ENCODE peak calls at places on chromosomes 13 and 19, in nine cellular contexts. D, E, O, X, V, W, J, N and B are unnamed samples.

GRCh38 chr13:99119686-99120085 is 81.0 kb upstream of the UBAC2 start:
- DNase-seq in D (no peak), V (no peak), O (no peak), X (peak), W (no peak), N (no peak), E (no peak), J (no peak), B (no peak)

GRCh38 chr19:44644391-44645016 is 794 bp downstream of the PVR start:
- DNase-seq in J (no peak), D (no peak), W (peak), N (peak), X (peak), O (no peak), V (peak), E (no peak), B (no peak)

GRCh38 chr13:48146122-48146521 is 51.2 kb upstream of the MED4 start:
- DNase-seq in X (no peak), E (no peak), J (no peak), N (no peak), O (no peak), V (no peak), W (no peak), D (no peak), B (no peak)

GRCh38 chr19:4713384-4713951 is 10.2 kb downstream of the DPP9 start:
- DNase-seq in X (no peak), D (no peak), O (peak), J (peak), W (no peak), V (peak), N (peak), E (no peak), B (peak)

GRCh38 chr19:2567580-2567979 is 91.7 kb downstream of the GADD45B start:
- DNase-seq in W (no peak), N (peak), O (peak), V (no peak), D (no peak), J (no peak), X (no peak), E (no peak), B (no peak)

GRCh38 chr19:39057615-39058014 is 25.3 kb upstream of the FBXO27 start:
- DNase-seq in D (no peak), V (no peak), O (no peak), X (no peak), E (no peak), W (no peak), J (no peak), N (no peak), B (no peak)

GRCh38 chr13:40401911-40402776 is 264.3 kb downstream of the FOXO1 start:
- DNase-seq in W (peak), V (peak), X (peak), E (no peak), D (peak), J (peak), O (peak), N (peak), B (peak)

GRCh38 chr13:74987124-74987690 is 494.8 kb downstream of the TBC1D4 start:
- DNase-seq in O (no peak), V (no peak), W (no peak), X (no peak), E (no peak), D (no peak), J (no peak), N (no peak), B (no peak)

GRCh38 chr13:113854238-113855011 is 9.5 kb downstream of the GAS6 start:
- DNase-seq in E (no peak), W (no peak), O (no peak), D (no peak), X (no peak), J (peak), N (peak), V (no peak), B (no peak)

GRCh38 chr19:38195237-38195636 is 28.8 kb downstream of the DPF1 start:
- DNase-seq in N (no peak), D (no peak), E (no peak), J (no peak), X (no peak), O (no peak), V (no peak), W (no peak), B (no peak)

GRCh38 chr13:38564751-38565150 is 122.1 kb upstream of the FREM2 start:
- DNase-seq in D (no peak), J (no peak), V (no peak), X (no peak), W (no peak), O (no peak), N (no peak), E (no peak), B (no peak)

GRCh38 chr19:55492362-55492944 is 4.2 kb downstream of the SSC5D start:
- DNase-seq in J (no peak), X (no peak), E (no peak), W (no peak), D (no peak), O (no peak), N (no peak), V (no peak), B (no peak)

GRCh38 chr13:99374994-99375805 is 68.0 kb upstream of the GPR183 start:
- DNase-seq in O (peak), N (peak), E (no peak), D (no peak), X (peak), J (no peak), W (no peak), V (no peak), B (no peak)

GRCh38 chr19:35346193-35347052 is 1.3 kb upstream of the FFAR1 start:
- DNase-seq in O (peak), W (no peak), D (no peak), V (no peak), N (peak), J (no peak), X (no peak), E (no peak), B (no peak)

GRCh38 chr13:32446778-32447465 is 19.0 kb upstream of the N4BP2L1 start:
- DNase-seq in J (no peak), O (no peak), E (no peak), D (no peak), X (peak), W (no peak), N (no peak), V (no peak), B (no peak)

GRCh38 chr19:34962281-34962944 is 1.6 kb downstream of the ZNF792 start:
- DNase-seq in O (no peak), D (no peak), N (peak), J (no peak), W (peak), X (peak), E (no peak), V (peak), B (no peak)

GRCh38 chr19:13262450-13262849 is 112.2 kb downstream of the IER2 start:
- DNase-seq in D (no peak), J (peak), O (no peak), W (peak), V (peak), X (peak), N (no peak), E (no peak), B (peak)

GRCh38 chr19:5480427-5480836 is 25.2 kb downstream of the ZNRF4 start:
- DNase-seq in W (peak), N (peak), V (peak), X (peak), J (no peak), O (peak), D (no peak), E (no peak), B (no peak)

GRCh38 chr19:30338878-30339623 is 33.1 kb upstream of the ZNF536 start:
- DNase-seq in N (no peak), X (no peak), O (no peak), E (no peak), W (no peak), V (no peak), J (no peak), D (no peak), B (no peak)

GRCh38 chr19:4967738-4968461 is 1.0 kb upstream of the KDM4B start:
- DNase-seq in O (no peak), V (peak), D (no peak), E (no peak), X (no peak), J (no peak), N (no peak), W (no peak), B (peak)